ENCODE peak calls at places on chromosomes 5 and 9, in four cellular contexts. E, I, X and N are unnamed samples.

GRCh38 chr9:112334319-112334828 is 955 bp upstream of the PTBP3 start:
- DNase-seq in E (peak), I (no peak), X (no peak), N (no peak)

GRCh38 chr9:6644346-6645152 is 980 bp downstream of the GLDC start:
- DNase-seq in I (no peak), E (no peak), X (no peak), N (no peak)

GRCh38 chr5:159049844-159050318 is 49.8 kb downstream of the EBF1 start:
- DNase-seq in X (no peak), E (peak), I (no peak), N (peak)

GRCh38 chr9:127390563-127390962 is 6.4 kb upstream of the SLC2A8 start:
- DNase-seq in X (no peak), I (no peak), E (no peak), N (no peak)

GRCh38 chr5:150637245-150638052 is 3.0 kb upstream of the SYNPO start:
- DNase-seq in E (peak), I (no peak), X (no peak), N (peak)

GRCh38 chr5:60835554-60835953 is 8.5 kb downstream of the ELOVL7 start:
- DNase-seq in X (no peak), I (no peak), E (peak), N (no peak)

GRCh38 chr9:7117676-7118561 is 360.1 kb downstream of the KDM4C start:
- DNase-seq in I (no peak), X (no peak), E (peak), N (peak)

GRCh38 chr5:54668096-54668495 is 150.5 kb downstream of the SNX18 start:
- DNase-seq in X (no peak), E (no peak), I (no peak), N (no peak)

GRCh38 chr9:108934323-108934885 is at the start of gene ABITRAM:
- DNase-seq in I (peak), E (peak), X (peak), N (peak)

GRCh38 chr5:132437604-132438275 is 52.8 kb downstream of the IRF1 start:
- DNase-seq in X (no peak), I (peak), E (peak), N (peak)

GRCh38 chr5:16548115-16548514 is 68.7 kb downstream of the RETREG1 start:
- DNase-seq in I (no peak), X (no peak), E (no peak), N (no peak)

GRCh38 chr5:77806213-77806843 is 30.2 kb upstream of the TBCA start:
- DNase-seq in I (no peak), X (no peak), E (peak), N (no peak)

GRCh38 chr5:666816-667498 is 26.2 kb downstream of the TPPP start:
- DNase-seq in I (no peak), X (no peak), E (no peak), N (no peak)

GRCh38 chr5:113204525-113205161 is 228.0 kb downstream of the DCP2 start:
- DNase-seq in E (peak), I (no peak), X (no peak), N (no peak)

GRCh38 chr5:146448783-146449519 is 1.8 kb downstream of the TCERG1 start:
- DNase-seq in E (no peak), X (no peak), I (no peak), N (no peak)
- H3K4me3 ChIP-seq in E (peak), X (peak), I (no peak), N (peak)

GRCh38 chr9:14887149-14887548 is 23.1 kb downstream of the FREM1 start:
- DNase-seq in E (no peak), X (no peak), I (no peak), N (no peak)

GRCh38 chr9:14893280-14893679 is 16.9 kb downstream of the FREM1 start:
- DNase-seq in I (no peak), X (no peak), E (no peak), N (no peak)

GRCh38 chr9:14888272-14888671 is 22.0 kb downstream of the FREM1 start:
- DNase-seq in X (no peak), I (no peak), E (no peak), N (no peak)

GRCh38 chr9:14891332-14891731 is 18.9 kb downstream of the FREM1 start:
- DNase-seq in X (no peak), I (no peak), E (no peak), N (no peak)

DNA sequence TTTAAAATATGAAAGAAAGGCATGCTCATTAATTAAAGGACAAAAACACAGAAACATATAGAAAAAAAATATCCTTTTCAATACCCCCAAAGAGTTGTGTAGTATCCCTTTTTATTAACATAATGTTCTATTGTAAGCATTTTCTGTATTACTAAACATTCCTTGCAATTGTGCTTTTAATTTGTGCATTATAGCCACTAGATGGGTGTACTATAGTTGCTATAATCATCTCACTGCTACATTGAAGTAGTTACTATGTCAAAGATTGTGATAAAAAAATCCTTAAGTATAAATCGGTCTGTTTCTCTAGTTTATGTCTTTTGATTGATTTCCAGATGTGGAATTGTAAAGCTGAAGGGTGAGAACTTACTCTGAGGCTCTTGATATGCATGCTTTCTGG is 21.4 kb downstream of the FREM1 start:
- DNase-seq in X (no peak), E (no peak), I (no peak), N (no peak)
- H3K4me3 ChIP-seq in X (no peak), E (no peak), I (no peak), N (no peak)

DNA sequence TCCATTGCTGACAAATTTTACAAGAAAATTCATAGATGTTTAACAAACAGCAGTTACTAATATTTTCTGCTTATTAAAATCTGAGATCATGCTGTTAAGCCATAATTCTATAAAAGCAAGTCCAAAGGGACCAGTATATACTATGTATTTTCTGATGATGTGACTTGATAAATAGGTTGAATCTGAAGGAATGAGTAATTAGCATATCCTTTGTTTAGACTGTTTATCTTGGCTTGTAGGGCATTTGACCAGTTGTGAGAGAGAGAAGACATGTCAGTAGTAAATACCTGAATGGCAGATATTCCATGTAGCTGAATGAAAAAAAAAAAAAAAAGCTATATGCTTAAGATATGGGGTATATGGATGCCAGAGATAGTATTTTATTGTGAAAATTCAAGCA is 14.6 kb downstream of the CPEB4 start:
- DNase-seq in X (no peak), I (no peak), E (no peak), N (no peak)
- H3K4me3 ChIP-seq in X (no peak), I (no peak), E (no peak), N (no peak)

GRCh38 chr5:14293279-14293678 is 150.1 kb downstream of the TRIO start:
- DNase-seq in I (no peak), E (no peak), X (no peak), N (no peak)
- H3K4me3 ChIP-seq in I (no peak), E (no peak), X (no peak), N (no peak)

DNA sequence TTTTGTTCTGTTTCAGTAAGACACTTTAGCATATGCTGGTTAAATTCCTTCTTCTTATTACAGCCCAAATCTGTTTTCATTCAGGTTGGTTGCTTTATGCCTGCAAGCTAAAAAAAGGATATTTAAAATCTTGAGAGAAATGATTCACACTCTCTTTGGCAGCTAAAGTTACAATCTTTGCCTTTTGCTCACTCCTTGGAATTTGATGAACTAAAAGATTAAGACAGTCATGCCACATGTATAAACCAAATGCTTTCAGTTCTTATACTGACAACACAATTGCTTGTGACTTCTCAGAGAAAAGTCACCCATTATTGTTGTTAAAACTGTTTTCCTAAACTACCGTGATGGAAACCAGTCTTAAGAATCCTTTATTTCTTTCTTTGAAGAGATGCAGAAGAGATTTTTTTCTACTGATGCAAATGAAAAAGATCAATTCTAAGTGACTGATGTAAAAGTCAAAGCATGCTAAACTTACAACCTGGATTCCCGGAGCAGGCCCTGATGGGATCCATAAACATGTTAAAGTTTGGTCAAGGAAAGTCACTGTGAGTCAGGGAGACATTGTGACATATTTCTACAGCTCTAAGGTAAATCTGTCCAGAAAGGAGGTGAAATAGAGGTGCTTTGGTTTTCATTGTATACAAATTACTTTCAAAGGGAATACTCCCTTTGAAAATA is 144.2 kb upstream of the CDH10 start:
- DNase-seq in E (peak), X (no peak), I (no peak), N (no peak)
- H3K4me3 ChIP-seq in E (no peak), X (no peak), I (no peak), N (no peak)

GRCh38 chr9:79580065-79580464 is 8.3 kb downstream of the TLE4 start:
- DNase-seq in E (no peak), X (no peak), I (no peak), N (no peak)

GRCh38 chr9:79581794-79582193 is 10.0 kb downstream of the TLE4 start:
- DNase-seq in X (no peak), I (no peak), E (peak), N (peak)

GRCh38 chr9:79578891-79579290 is 7.1 kb downstream of the TLE4 start:
- DNase-seq in X (no peak), I (no peak), E (no peak), N (no peak)

GRCh38 chr9:79579624-79580023 is 7.9 kb downstream of the TLE4 start:
- DNase-seq in E (no peak), I (no peak), X (no peak), N (no peak)

GRCh38 chr9:79581388-79581787 is 9.6 kb downstream of the TLE4 start:
- DNase-seq in E (peak), X (no peak), I (no peak), N (no peak)
- H3K4me3 ChIP-seq in E (no peak), X (no peak), I (no peak), N (no peak)

GRCh38 chr5:109945097-109945678 is 255.5 kb downstream of the MAN2A1 start:
- DNase-seq in X (no peak), E (no peak), I (no peak), N (no peak)
- H3K4me3 ChIP-seq in X (no peak), E (no peak), I (no peak), N (no peak)

DNA sequence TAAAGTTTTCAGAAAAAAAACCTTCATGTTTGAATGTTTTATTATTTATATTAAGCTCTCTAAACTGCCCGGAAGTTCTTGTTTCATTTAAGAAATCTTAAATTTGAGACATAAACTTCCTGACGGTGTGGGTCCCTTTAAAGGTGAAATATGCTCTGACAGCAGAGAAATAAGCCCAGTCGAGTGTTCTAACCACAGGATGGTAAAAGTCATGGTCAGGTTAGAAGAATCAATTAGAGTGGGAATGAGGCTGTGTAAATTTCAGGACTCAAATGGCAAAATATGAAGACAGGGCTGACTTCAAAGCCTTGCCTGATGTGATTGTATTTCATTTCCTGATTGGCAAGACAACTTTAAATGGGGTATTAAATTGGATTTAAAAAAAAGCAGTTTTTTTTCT is 432.9 kb upstream of the BRINP1 start:
- DNase-seq in X (no peak), E (no peak), I (no peak), N (no peak)
- H3K4me3 ChIP-seq in X (no peak), E (no peak), I (no peak), N (no peak)

GRCh38 chr5:14702238-14702839 is 37.8 kb downstream of the OTULIN start:
- DNase-seq in X (no peak), E (no peak), I (no peak), N (no peak)
- H3K4me3 ChIP-seq in X (no peak), E (no peak), I (no peak), N (no peak)

GRCh38 chr5:50441479-50441815 is 359 bp upstream of the EMB start:
- DNase-seq in I (no peak), E (no peak), X (no peak), N (no peak)
- H3K4me3 ChIP-seq in I (peak), E (no peak), X (peak), N (peak)